ENCODE peak calls at places on chromosomes 3 and 15, in six cellular contexts. One of them, this sample, is unnamed.

GRCh38 chr3:194572131-194572789 is 61.0 kb downstream of the TMEM44 start:
- DNase-seq in Calu3: peak; percentile 54
- DNase-seq in amniotic stem cell: peak; percentile 52
- DNase-seq in activated naive CD4-positive, alpha-beta T cell treated with Interleukin-2 at 50 U/mL for 16 hours: no peak
- DNase-seq in stimulated activated effector memory CD8-positive, alpha-beta T cell treated with anti-CD3 and anti-CD28 coated beads, Interleukin-12 subunit alpha, Interleukin-12 subunit beta, amount 100 ng/mL, for 72 hours: no peak
- DNase-seq in myocyte: peak; percentile 94
- DNase-seq in this sample: no peak

GRCh38 chr3:9183811-9184463 is 65.5 kb downstream of the SRGAP3 start:
- DNase-seq in Calu3: no peak
- DNase-seq in amniotic stem cell: no peak
- DNase-seq in activated naive CD4-positive, alpha-beta T cell treated with Interleukin-2 at 50 U/mL for 16 hours: no peak
- DNase-seq in stimulated activated effector memory CD8-positive, alpha-beta T cell treated with anti-CD3 and anti-CD28 coated beads, Interleukin-12 subunit alpha, Interleukin-12 subunit beta, amount 100 ng/mL, for 72 hours: no peak
- DNase-seq in myocyte: peak; percentile 24
- DNase-seq in this sample: no peak

GRCh38 chr15:71261934-71262333 is 146.7 kb downstream of the THSD4 start:
- DNase-seq in Calu3: no peak
- DNase-seq in amniotic stem cell: no peak
- DNase-seq in activated naive CD4-positive, alpha-beta T cell treated with Interleukin-2 at 50 U/mL for 16 hours: no peak
- DNase-seq in stimulated activated effector memory CD8-positive, alpha-beta T cell treated with anti-CD3 and anti-CD28 coated beads, Interleukin-12 subunit alpha, Interleukin-12 subunit beta, amount 100 ng/mL, for 72 hours: no peak
- DNase-seq in myocyte: no peak
- DNase-seq in this sample: no peak

GRCh38 chr3:81910244-81910852 is 148.9 kb upstream of the GBE1 start:
- DNase-seq in Calu3: peak; percentile 32
- DNase-seq in amniotic stem cell: peak; percentile 39
- DNase-seq in activated naive CD4-positive, alpha-beta T cell treated with Interleukin-2 at 50 U/mL for 16 hours: no peak
- DNase-seq in stimulated activated effector memory CD8-positive, alpha-beta T cell treated with anti-CD3 and anti-CD28 coated beads, Interleukin-12 subunit alpha, Interleukin-12 subunit beta, amount 100 ng/mL, for 72 hours: no peak
- DNase-seq in myocyte: peak; percentile 59
- DNase-seq in this sample: no peak

GRCh38 chr3:194333212-194333980 is 17.7 kb downstream of the CPN2 start:
- DNase-seq in Calu3: peak; percentile 97
- DNase-seq in amniotic stem cell: no peak
- DNase-seq in activated naive CD4-positive, alpha-beta T cell treated with Interleukin-2 at 50 U/mL for 16 hours: peak; percentile 90
- DNase-seq in stimulated activated effector memory CD8-positive, alpha-beta T cell treated with anti-CD3 and anti-CD28 coated beads, Interleukin-12 subunit alpha, Interleukin-12 subunit beta, amount 100 ng/mL, for 72 hours: peak; percentile 96
- DNase-seq in myocyte: peak; percentile 85
- DNase-seq in this sample: no peak

GRCh38 chr3:30597131-30597768 is 9.2 kb upstream of the TGFBR2 start:
- DNase-seq in Calu3: peak; percentile 45
- DNase-seq in amniotic stem cell: no peak
- DNase-seq in activated naive CD4-positive, alpha-beta T cell treated with Interleukin-2 at 50 U/mL for 16 hours: no peak
- DNase-seq in stimulated activated effector memory CD8-positive, alpha-beta T cell treated with anti-CD3 and anti-CD28 coated beads, Interleukin-12 subunit alpha, Interleukin-12 subunit beta, amount 100 ng/mL, for 72 hours: no peak
- DNase-seq in myocyte: no peak
- DNase-seq in this sample: no peak

GRCh38 chr3:133901083-133901482 is 5.4 kb upstream of the RAB6B start:
- DNase-seq in Calu3: no peak
- DNase-seq in amniotic stem cell: no peak
- DNase-seq in activated naive CD4-positive, alpha-beta T cell treated with Interleukin-2 at 50 U/mL for 16 hours: no peak
- DNase-seq in stimulated activated effector memory CD8-positive, alpha-beta T cell treated with anti-CD3 and anti-CD28 coated beads, Interleukin-12 subunit alpha, Interleukin-12 subunit beta, amount 100 ng/mL, for 72 hours: no peak
- DNase-seq in myocyte: no peak
- DNase-seq in this sample: no peak

GRCh38 chr15:83164409-83165404 is 42.9 kb downstream of the HDGFL3 start:
- DNase-seq in Calu3: no peak
- DNase-seq in amniotic stem cell: no peak
- DNase-seq in activated naive CD4-positive, alpha-beta T cell treated with Interleukin-2 at 50 U/mL for 16 hours: no peak
- DNase-seq in stimulated activated effector memory CD8-positive, alpha-beta T cell treated with anti-CD3 and anti-CD28 coated beads, Interleukin-12 subunit alpha, Interleukin-12 subunit beta, amount 100 ng/mL, for 72 hours: no peak
- DNase-seq in myocyte: no peak
- DNase-seq in this sample: no peak

GRCh38 chr15:96474274-96474673 is 143.8 kb downstream of the NR2F2 start:
- DNase-seq in Calu3: no peak
- DNase-seq in amniotic stem cell: no peak
- DNase-seq in activated naive CD4-positive, alpha-beta T cell treated with Interleukin-2 at 50 U/mL for 16 hours: no peak
- DNase-seq in stimulated activated effector memory CD8-positive, alpha-beta T cell treated with anti-CD3 and anti-CD28 coated beads, Interleukin-12 subunit alpha, Interleukin-12 subunit beta, amount 100 ng/mL, for 72 hours: no peak
- DNase-seq in myocyte: no peak
- DNase-seq in this sample: no peak

GRCh38 chr3:129020691-129021090 is 19.6 kb downstream of the EFCC1 start:
- DNase-seq in Calu3: no peak
- DNase-seq in amniotic stem cell: no peak
- DNase-seq in activated naive CD4-positive, alpha-beta T cell treated with Interleukin-2 at 50 U/mL for 16 hours: no peak
- DNase-seq in stimulated activated effector memory CD8-positive, alpha-beta T cell treated with anti-CD3 and anti-CD28 coated beads, Interleukin-12 subunit alpha, Interleukin-12 subunit beta, amount 100 ng/mL, for 72 hours: no peak
- DNase-seq in myocyte: no peak
- DNase-seq in this sample: no peak

GRCh38 chr15:79673416-79674123 is 223.2 kb downstream of the MTHFS start:
- DNase-seq in Calu3: no peak
- DNase-seq in amniotic stem cell: peak; percentile 31
- DNase-seq in activated naive CD4-positive, alpha-beta T cell treated with Interleukin-2 at 50 U/mL for 16 hours: no peak
- DNase-seq in stimulated activated effector memory CD8-positive, alpha-beta T cell treated with anti-CD3 and anti-CD28 coated beads, Interleukin-12 subunit alpha, Interleukin-12 subunit beta, amount 100 ng/mL, for 72 hours: no peak
- DNase-seq in myocyte: peak; percentile 76
- DNase-seq in this sample: no peak

GRCh38 chr15:63504979-63505841 is 817 bp downstream of the USP3 start:
- DNase-seq in Calu3: peak; percentile 69
- DNase-seq in amniotic stem cell: peak; percentile 48
- DNase-seq in activated naive CD4-positive, alpha-beta T cell treated with Interleukin-2 at 50 U/mL for 16 hours: peak; percentile 53
- DNase-seq in stimulated activated effector memory CD8-positive, alpha-beta T cell treated with anti-CD3 and anti-CD28 coated beads, Interleukin-12 subunit alpha, Interleukin-12 subunit beta, amount 100 ng/mL, for 72 hours: peak; percentile 76
- DNase-seq in myocyte: peak; percentile 73
- DNase-seq in this sample: peak; percentile 60

GRCh38 chr15:66233487-66234415 is 19.8 kb downstream of the MEGF11 start:
- DNase-seq in Calu3: no peak
- DNase-seq in amniotic stem cell: no peak
- DNase-seq in activated naive CD4-positive, alpha-beta T cell treated with Interleukin-2 at 50 U/mL for 16 hours: no peak
- DNase-seq in stimulated activated effector memory CD8-positive, alpha-beta T cell treated with anti-CD3 and anti-CD28 coated beads, Interleukin-12 subunit alpha, Interleukin-12 subunit beta, amount 100 ng/mL, for 72 hours: no peak
- DNase-seq in myocyte: no peak
- DNase-seq in this sample: no peak

GRCh38 chr3:186220886-186221285 is 112.0 kb upstream of the ETV5 start:
- DNase-seq in Calu3: no peak
- DNase-seq in amniotic stem cell: no peak
- DNase-seq in activated naive CD4-positive, alpha-beta T cell treated with Interleukin-2 at 50 U/mL for 16 hours: no peak
- DNase-seq in stimulated activated effector memory CD8-positive, alpha-beta T cell treated with anti-CD3 and anti-CD28 coated beads, Interleukin-12 subunit alpha, Interleukin-12 subunit beta, amount 100 ng/mL, for 72 hours: no peak
- DNase-seq in myocyte: peak; percentile 50
- DNase-seq in this sample: no peak

GRCh38 chr15:55241895-55242294 is 45.2 kb upstream of the RSL24D1 start:
- DNase-seq in Calu3: no peak
- DNase-seq in amniotic stem cell: no peak
- DNase-seq in activated naive CD4-positive, alpha-beta T cell treated with Interleukin-2 at 50 U/mL for 16 hours: no peak
- DNase-seq in stimulated activated effector memory CD8-positive, alpha-beta T cell treated with anti-CD3 and anti-CD28 coated beads, Interleukin-12 subunit alpha, Interleukin-12 subunit beta, amount 100 ng/mL, for 72 hours: no peak
- DNase-seq in myocyte: no peak
- DNase-seq in this sample: no peak

GRCh38 chr3:150469031-150469930 is 61.2 kb downstream of the TSC22D2 start:
- DNase-seq in Calu3: peak; percentile 65
- DNase-seq in amniotic stem cell: peak; percentile 88
- DNase-seq in activated naive CD4-positive, alpha-beta T cell treated with Interleukin-2 at 50 U/mL for 16 hours: no peak
- DNase-seq in stimulated activated effector memory CD8-positive, alpha-beta T cell treated with anti-CD3 and anti-CD28 coated beads, Interleukin-12 subunit alpha, Interleukin-12 subunit beta, amount 100 ng/mL, for 72 hours: no peak
- DNase-seq in myocyte: peak; percentile 68
- DNase-seq in this sample: no peak

GRCh38 chr15:44535509-44536297 is 1.2 kb upstream of the EIF3J start:
- DNase-seq in Calu3: peak; percentile 19
- DNase-seq in amniotic stem cell: no peak
- DNase-seq in activated naive CD4-positive, alpha-beta T cell treated with Interleukin-2 at 50 U/mL for 16 hours: peak; percentile 24
- DNase-seq in stimulated activated effector memory CD8-positive, alpha-beta T cell treated with anti-CD3 and anti-CD28 coated beads, Interleukin-12 subunit alpha, Interleukin-12 subunit beta, amount 100 ng/mL, for 72 hours: peak; percentile 61
- DNase-seq in myocyte: no peak
- DNase-seq in this sample: no peak

GRCh38 chr3:59006791-59007517 is 42.9 kb downstream of the CFAP20DC start:
- DNase-seq in Calu3: peak; percentile 15
- DNase-seq in amniotic stem cell: no peak
- DNase-seq in activated naive CD4-positive, alpha-beta T cell treated with Interleukin-2 at 50 U/mL for 16 hours: no peak
- DNase-seq in stimulated activated effector memory CD8-positive, alpha-beta T cell treated with anti-CD3 and anti-CD28 coated beads, Interleukin-12 subunit alpha, Interleukin-12 subunit beta, amount 100 ng/mL, for 72 hours: no peak
- DNase-seq in myocyte: peak; percentile 72
- DNase-seq in this sample: no peak

GRCh38 chr15:46280753-46281521 is 646.1 kb downstream of the SQOR start:
- DNase-seq in Calu3: peak; percentile 33
- DNase-seq in amniotic stem cell: no peak
- DNase-seq in activated naive CD4-positive, alpha-beta T cell treated with Interleukin-2 at 50 U/mL for 16 hours: no peak
- DNase-seq in stimulated activated effector memory CD8-positive, alpha-beta T cell treated with anti-CD3 and anti-CD28 coated beads, Interleukin-12 subunit alpha, Interleukin-12 subunit beta, amount 100 ng/mL, for 72 hours: no peak
- DNase-seq in myocyte: no peak
- DNase-seq in this sample: no peak

GRCh38 chr15:89531796-89532537 is 35.6 kb upstream of the RHCG start:
- DNase-seq in Calu3: no peak
- DNase-seq in amniotic stem cell: no peak
- DNase-seq in activated naive CD4-positive, alpha-beta T cell treated with Interleukin-2 at 50 U/mL for 16 hours: no peak
- DNase-seq in stimulated activated effector memory CD8-positive, alpha-beta T cell treated with anti-CD3 and anti-CD28 coated beads, Interleukin-12 subunit alpha, Interleukin-12 subunit beta, amount 100 ng/mL, for 72 hours: no peak
- DNase-seq in myocyte: peak; percentile 48
- DNase-seq in this sample: no peak

GRCh38 chr3:129106320-129106719 is 15.3 kb downstream of the RAB43 start:
- DNase-seq in Calu3: no peak
- DNase-seq in amniotic stem cell: no peak
- DNase-seq in activated naive CD4-positive, alpha-beta T cell treated with Interleukin-2 at 50 U/mL for 16 hours: no peak
- DNase-seq in stimulated activated effector memory CD8-positive, alpha-beta T cell treated with anti-CD3 and anti-CD28 coated beads, Interleukin-12 subunit alpha, Interleukin-12 subunit beta, amount 100 ng/mL, for 72 hours: no peak
- DNase-seq in myocyte: no peak
- DNase-seq in this sample: no peak

GRCh38 chr15:63198315-63198714 is 8.9 kb downstream of the RAB8B start:
- DNase-seq in Calu3: no peak
- DNase-seq in amniotic stem cell: no peak
- DNase-seq in activated naive CD4-positive, alpha-beta T cell treated with Interleukin-2 at 50 U/mL for 16 hours: no peak
- DNase-seq in stimulated activated effector memory CD8-positive, alpha-beta T cell treated with anti-CD3 and anti-CD28 coated beads, Interleukin-12 subunit alpha, Interleukin-12 subunit beta, amount 100 ng/mL, for 72 hours: no peak
- DNase-seq in myocyte: no peak
- DNase-seq in this sample: no peak

GRCh38 chr3:141939759-141940158 is 63.3 kb downstream of the ATP1B3 start:
- DNase-seq in Calu3: no peak
- DNase-seq in amniotic stem cell: no peak
- DNase-seq in activated naive CD4-positive, alpha-beta T cell treated with Interleukin-2 at 50 U/mL for 16 hours: no peak
- DNase-seq in stimulated activated effector memory CD8-positive, alpha-beta T cell treated with anti-CD3 and anti-CD28 coated beads, Interleukin-12 subunit alpha, Interleukin-12 subunit beta, amount 100 ng/mL, for 72 hours: no peak
- DNase-seq in myocyte: no peak
- DNase-seq in this sample: no peak

GRCh38 chr15:40930430-40931299 is 1.5 kb downstream of the DLL4 start:
- DNase-seq in Calu3: peak; percentile 47
- DNase-seq in amniotic stem cell: no peak
- DNase-seq in activated naive CD4-positive, alpha-beta T cell treated with Interleukin-2 at 50 U/mL for 16 hours: peak; percentile 49
- DNase-seq in stimulated activated effector memory CD8-positive, alpha-beta T cell treated with anti-CD3 and anti-CD28 coated beads, Interleukin-12 subunit alpha, Interleukin-12 subunit beta, amount 100 ng/mL, for 72 hours: peak; percentile 75
- DNase-seq in myocyte: no peak
- DNase-seq in this sample: no peak